ENCODE peak calls at places on chromosome 2, in five cellular contexts. F is lower lobe of right lung, C is foreskin fibroblast, N is GM06990, K is spleen. M is an unnamed sample.

GRCh38 chr2:85578243-85579180 is 1.1 kb downstream of the VAMP8 start:
- DNase-seq in N (no peak), K (peak; percentile 91), F (peak; percentile 86), C (peak; percentile 34), M (no peak)

GRCh38 chr2:216478151-216478550 is 20.5 kb upstream of the RPL37A start:
- DNase-seq in F (no peak), K (no peak), N (no peak), C (peak; percentile 87), M (peak; percentile 94)

GRCh38 chr2:207470700-207471070 is 59.1 kb upstream of the CREB1 start:
- DNase-seq in N (no peak), K (no peak), F (no peak), C (peak; percentile 34), M (no peak)

GRCh38 chr2:159506764-159507406 is 109.5 kb downstream of the BAZ2B start:
- DNase-seq in F (no peak), C (peak; percentile 47), K (no peak), N (no peak), M (peak; percentile 11)

GRCh38 chr2:134455426-134455825 is 201.6 kb downstream of the MGAT5 start:
- DNase-seq in C (no peak), N (no peak), F (no peak), K (no peak), M (no peak)

GRCh38 chr2:111919794-111920608 is 21.6 kb downstream of the MERTK start:
- DNase-seq in F (peak; percentile 90), N (no peak), K (peak; percentile 77), C (peak; percentile 60), M (no peak)

GRCh38 chr2:46873632-46874068 is 42.0 kb downstream of the MCFD2 start:
- DNase-seq in K (no peak), C (peak; percentile 99), N (no peak), F (no peak), M (peak; percentile 94)

GRCh38 chr2:224995419-224995818 is 46.8 kb downstream of the DOCK10 start:
- DNase-seq in F (no peak), K (no peak), N (no peak), C (no peak), M (no peak)

GRCh38 chr2:21041943-21042707 is 1.7 kb downstream of the APOB start:
- DNase-seq in F (no peak), K (no peak), C (peak; percentile 50), N (no peak), M (peak; percentile 13)

DNA sequence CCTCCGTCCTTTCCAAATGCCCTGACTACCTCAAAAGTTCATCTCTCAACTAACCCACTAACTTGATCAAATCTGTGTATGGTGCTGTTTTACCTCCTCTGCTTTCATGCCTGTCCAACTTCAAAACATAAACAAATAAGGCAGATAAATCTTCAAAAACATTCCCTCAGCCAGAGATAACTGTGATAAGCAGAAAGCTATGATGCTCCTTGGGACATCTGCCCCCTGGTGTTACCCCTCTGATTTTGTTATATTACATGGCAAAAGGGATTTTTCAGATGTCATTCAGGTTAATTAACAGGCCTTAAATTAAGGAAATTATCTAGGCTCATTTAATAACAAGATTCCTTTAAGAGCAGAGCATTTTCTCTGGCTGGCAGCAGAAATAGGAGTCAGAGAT is 810.8 kb upstream of the CHAC2 start:
- DNase-seq in F (no peak), K (no peak), N (no peak), C (no peak), M (no peak)
- TF ChIP-seq CTCF in F (no peak), K (no peak), N (no peak), C (no peak), M (no peak)

GRCh38 chr2:150174396-150174795 is 313.1 kb downstream of the RND3 start:
- DNase-seq in K (no peak), F (no peak), C (no peak), N (no peak), M (no peak)
- H3K4me3 ChIP-seq in K (no peak overlapping the region), F (no peak overlapping the region), C (no peak overlapping the region), N (no peak overlapping the region), M (no peak overlapping the region)

GRCh38 chr2:62441421-62441820 is 64.6 kb downstream of the TMEM17 start:
- DNase-seq in K (no peak), C (no peak), N (no peak), F (no peak), M (no peak)
- TF ChIP-seq CTCF in K (no peak), C (no peak), N (no peak), F (no peak), M (no peak)

DNA sequence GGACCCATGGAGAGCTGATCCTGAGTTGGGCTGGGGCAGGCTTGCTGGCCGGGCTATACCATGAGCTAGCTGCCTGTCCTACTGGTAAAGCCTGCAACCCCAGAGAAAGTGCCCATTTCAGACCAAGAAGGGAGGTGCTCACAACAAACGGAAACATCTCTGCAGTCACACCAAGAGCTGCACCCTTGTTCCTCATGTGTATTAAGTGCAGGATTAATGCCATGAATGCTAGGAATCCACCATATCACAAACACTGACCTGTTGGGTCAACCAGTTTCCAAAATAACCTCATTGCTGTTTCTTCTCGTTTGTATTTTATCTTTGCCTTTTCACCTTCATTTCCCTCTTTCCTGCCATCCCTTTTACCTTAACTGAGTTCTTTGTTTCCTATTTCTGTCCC is 69.9 kb downstream of the AFF3 start:
- DNase-seq in K (no peak), N (no peak), C (no peak), F (no peak), M (no peak)
- H3K4me3 ChIP-seq in K (no peak overlapping the region), N (no peak overlapping the region), C (no peak overlapping the region), F (no peak overlapping the region), M (no peak overlapping the region)

GRCh38 chr2:108958632-108959341 is 30.2 kb downstream of the EDAR start:
- DNase-seq in K (no peak), N (no peak), F (no peak), C (no peak), M (no peak)

GRCh38 chr2:108963057-108963456 is 26.0 kb downstream of the EDAR start:
- DNase-seq in F (no peak), K (no peak), N (no peak), C (no peak), M (no peak)

GRCh38 chr2:108959401-108959800 is 29.6 kb downstream of the EDAR start:
- DNase-seq in F (no peak), C (peak; percentile 29), K (no peak), N (no peak), M (no peak)

GRCh38 chr2:108958002-108958401 is 31.0 kb downstream of the EDAR start:
- DNase-seq in K (no peak), C (no peak), F (no peak), N (no peak), M (no peak)

GRCh38 chr2:108960006-108960405 is 29.0 kb downstream of the EDAR start:
- DNase-seq in F (no peak), C (no peak), N (no peak), K (no peak), M (no peak)
- TF ChIP-seq CTCF in F (no peak), C (peak; percentile 18), N (peak; percentile 33), K (no peak), M (peak; percentile 16)

DNA sequence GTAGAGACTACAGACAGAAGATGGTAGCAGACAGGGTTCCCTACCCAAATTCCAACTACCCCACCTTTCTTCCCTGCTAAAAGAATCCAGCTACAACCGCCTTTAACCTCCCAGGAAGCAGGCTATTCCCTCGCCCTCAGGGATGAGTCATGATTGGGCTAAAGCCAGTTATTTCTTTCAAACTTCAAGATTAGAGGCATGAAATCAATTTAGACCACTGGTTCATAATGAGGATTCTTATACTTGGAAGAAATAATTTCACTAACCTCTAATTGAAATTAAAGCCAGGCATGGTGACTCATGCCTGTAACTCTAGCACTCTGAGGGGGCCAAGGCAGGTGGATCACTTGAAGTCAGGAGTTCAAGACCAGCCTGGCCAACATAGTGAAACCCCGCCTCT is 20.0 kb downstream of the TRIP12 start:
- DNase-seq in N (no peak), K (no peak), F (no peak), C (peak; percentile 84), M (peak; percentile 69)
- H3K4me3 ChIP-seq in N (no peak overlapping the region), K (no peak overlapping the region), F (no peak overlapping the region), C (no peak overlapping the region), M (no peak overlapping the region)

M was measured in fibroblast of pulmonary artery.